ENCODE peak calls at places on chromosomes 4 and X, in nine cellular contexts. J is fibroblast of the aortic adventitia, S is activated T-cell treated with anti-CD3 and anti-CD28 coated beads for 1 hour, W is iPS-NIHi11, G is M059J, F is pulmonary artery endothelial cell, H is choroid plexus epithelial cell, M is breast epithelium, N is BE2C. K is an unnamed sample.

GRCh38 chrX:39063037-39063436 is 261.8 kb downstream of the MID1IP1 start:
- DNase-seq in J (peak), S (no peak), W (no peak), G (no peak), F (no peak), H (no peak), M (no peak), N (no peak), K (no peak)

GRCh38 chr4:118335316-118335715 is 17.5 kb downstream of the PRSS12 start:
- DNase-seq in J (peak), S (no peak), W (no peak), G (no peak), F (no peak), H (no peak), M (no peak), N (no peak), K (no peak)

GRCh38 chrX:83892433-83892832 is 31.5 kb downstream of the CYLC1 start:
- DNase-seq in J (no peak), S (no peak), W (no peak), G (no peak), F (no peak), H (no peak), M (no peak), N (no peak), K (no peak)

GRCh38 chr4:118327554-118328241 is 25.1 kb downstream of the PRSS12 start:
- DNase-seq in J (peak), S (no peak), W (no peak), G (no peak), F (no peak), H (peak), M (no peak), N (peak), K (no peak)

GRCh38 chr4:2246384-2247127 is 4.6 kb upstream of the HAUS3 start:
- DNase-seq in J (no peak), S (no peak), W (no peak), G (no peak), F (no peak), H (no peak), M (peak), N (peak), K (no peak)

GRCh38 chr4:184983660-184984356 is 34.5 kb upstream of the HELT start:
- DNase-seq in J (peak), S (peak), W (peak), G (peak), F (no peak), H (peak), M (no peak), N (peak), K (no peak)

GRCh38 chr4:140237616-140238352 is 83.8 kb upstream of the MAML3 start:
- DNase-seq in J (peak), S (no peak), W (peak), G (peak), F (no peak), H (peak), M (peak), N (peak), K (peak)

GRCh38 chrX:19760841-19761512 is 126.4 kb downstream of the SH3KBP1 start:
- DNase-seq in J (no peak), S (no peak), W (no peak), G (no peak), F (no peak), H (no peak), M (no peak), N (no peak), K (no peak)

GRCh38 chr4:185127021-185127925 is 15.8 kb upstream of the SLC25A4 start:
- DNase-seq in J (no peak), S (no peak), W (peak), G (no peak), F (no peak), H (peak), M (no peak), N (peak), K (no peak)

GRCh38 chr4:65968873-65969272 is 298.6 kb upstream of the EPHA5 start:
- DNase-seq in J (peak), S (no peak), W (no peak), G (no peak), F (no peak), H (peak), M (no peak), N (no peak), K (no peak)

GRCh38 chrX:19350831-19351447 is 7.2 kb downstream of the PDHA1 start:
- DNase-seq in J (no peak), S (no peak), W (no peak), G (no peak), F (no peak), H (no peak), M (no peak), N (no peak), K (no peak)

K was measured in brain pericyte.